ENCODE peak calls at places on chromosomes 13 and 19, in five cellular contexts. S, Y, V, X and A are unnamed samples.

GRCh38 chr19:11539495-11540365 is 1.1 kb downstream of the CNN1 start:
- DNase-seq in X (peak), Y (no peak), S (no peak), V (no peak), A (no peak)

GRCh38 chr13:106534844-106535551 is 464 bp downstream of the EFNB2 start:
- DNase-seq in Y (no peak), X (peak), S (no peak), V (no peak), A (no peak)

GRCh38 chr19:55581145-55581827 is 638 bp upstream of the ZNF579 start:
- DNase-seq in X (no peak), V (no peak), Y (no peak), S (no peak), A (no peak)

GRCh38 chr19:10305139-10305806 is 4.3 kb downstream of the ZGLP1 start:
- DNase-seq in S (peak), Y (no peak), X (peak), V (no peak), A (peak)

GRCh38 chr13:47256618-47257017 is 359.8 kb upstream of the HTR2A start:
- DNase-seq in X (peak), S (no peak), V (no peak), Y (no peak), A (no peak)

GRCh38 chr19:46000497-46001246 is 5.4 kb downstream of the CCDC61 start:
- DNase-seq in X (peak), S (peak), Y (peak), V (no peak), A (no peak)

GRCh38 chr13:26476111-26476743 is 81.3 kb upstream of the WASF3 start:
- DNase-seq in Y (no peak), X (peak), V (no peak), S (no peak), A (no peak)

GRCh38 chr19:1455336-1456120 is 5.6 kb downstream of the APC2 start:
- DNase-seq in Y (no peak), V (no peak), X (peak), S (no peak), A (peak)

GRCh38 chr19:41341669-41342490 is 11.8 kb downstream of the TGFB1 start:
- DNase-seq in S (no peak), Y (no peak), V (no peak), X (no peak), A (no peak)

GRCh38 chr13:68727165-68727564 is 1380.5 kb upstream of the ATXN8OS start:
- DNase-seq in V (no peak), S (no peak), X (no peak), Y (no peak), A (no peak)

GRCh38 chr13:28659611-28659970 is 661 bp downstream of the POMP start:
- DNase-seq in X (peak), S (no peak), V (no peak), Y (no peak), A (no peak)

GRCh38 chr13:75495938-75496337 is 14.0 kb upstream of the TBC1D4 start:
- DNase-seq in X (peak), S (no peak), Y (no peak), V (no peak), A (no peak)

GRCh38 chr19:33420821-33421220 is 47.3 kb downstream of the CEBPG start:
- DNase-seq in X (no peak), S (no peak), V (no peak), Y (no peak), A (no peak)

GRCh38 chr13:113560645-113561416 is 23.7 kb upstream of the TFDP1 start:
- DNase-seq in V (no peak), Y (no peak), X (no peak), S (no peak), A (no peak)

GRCh38 chr13:110015253-110015652 is 228.9 kb upstream of the IRS2 start:
- DNase-seq in Y (no peak), V (no peak), S (no peak), X (peak), A (no peak)

GRCh38 chr13:45596800-45597484 is 18.6 kb downstream of the ERICH6B start:
- DNase-seq in V (no peak), S (no peak), X (no peak), Y (no peak), A (no peak)

GRCh38 chr19:3585301-3586123 is at the start of gene GIPC3:
- DNase-seq in Y (no peak), S (no peak), V (no peak), X (no peak), A (no peak)

GRCh38 chr13:95784161-95784880 is 107.4 kb downstream of the DNAJC3 start:
- DNase-seq in V (peak), S (no peak), X (peak), Y (no peak), A (no peak)